ENCODE peak calls at places on chromosomes 4 and X, in four cellular contexts. One of them, this sample, is unnamed.

GRCh38 chr4:95197353-95197752 is 351.4 kb downstream of the UNC5C start:
- DNase-seq in pancreas: no peak
- DNase-seq in heart left ventricle: no peak
- DNase-seq in CD4-positive, alpha-beta T cell: no peak
- DNase-seq in this sample: no peak

GRCh38 chr4:19615086-19615689 is 636.5 kb upstream of the SLIT2 start:
- DNase-seq in pancreas: no peak
- DNase-seq in heart left ventricle: no peak
- DNase-seq in CD4-positive, alpha-beta T cell: no peak
- DNase-seq in this sample: no peak

GRCh38 chr4:30718889-30719252 is 1.3 kb upstream of the PCDH7 start:
- DNase-seq in heart left ventricle: no peak
- DNase-seq in pancreas: no peak
- DNase-seq in CD4-positive, alpha-beta T cell: no peak
- DNase-seq in this sample: no peak

GRCh38 chrX:131816551-131817136 is 206.5 kb upstream of the STK26 start:
- DNase-seq in pancreas: peak
- DNase-seq in heart left ventricle: no peak
- DNase-seq in CD4-positive, alpha-beta T cell: peak
- DNase-seq in this sample: peak

GRCh38 chr4:105859233-105859632 is 36.0 kb upstream of the NPNT start:
- DNase-seq in heart left ventricle: no peak
- DNase-seq in pancreas: no peak
- DNase-seq in CD4-positive, alpha-beta T cell: no peak
- DNase-seq in this sample: no peak

GRCh38 chr4:89939464-89939863 is 44.8 kb downstream of the MMRN1 start:
- DNase-seq in heart left ventricle: no peak
- DNase-seq in pancreas: no peak
- DNase-seq in CD4-positive, alpha-beta T cell: no peak
- DNase-seq in this sample: no peak

GRCh38 chr4:155552180-155552579 is 114.5 kb upstream of the GUCY1A1 start:
- DNase-seq in pancreas: no peak
- DNase-seq in CD4-positive, alpha-beta T cell: no peak
- DNase-seq in heart left ventricle: no peak
- DNase-seq in this sample: no peak

GRCh38 chrX:18874560-18875255 is 109.2 kb downstream of the PHKA2 start:
- DNase-seq in CD4-positive, alpha-beta T cell: no peak
- DNase-seq in pancreas: no peak
- DNase-seq in heart left ventricle: no peak
- DNase-seq in this sample: no peak

GRCh38 chr4:13455411-13455810 is 28.7 kb downstream of the RAB28 start:
- DNase-seq in CD4-positive, alpha-beta T cell: no peak
- DNase-seq in pancreas: no peak
- DNase-seq in heart left ventricle: no peak
- DNase-seq in this sample: no peak

GRCh38 chr4:76200771-76201224 is 12.8 kb downstream of the SCARB2 start:
- DNase-seq in pancreas: peak
- DNase-seq in CD4-positive, alpha-beta T cell: no peak
- DNase-seq in heart left ventricle: no peak
- DNase-seq in this sample: no peak

GRCh38 chrX:113929004-113929403 is 654.9 kb upstream of the HTR2C start:
- DNase-seq in pancreas: no peak
- DNase-seq in CD4-positive, alpha-beta T cell: no peak
- DNase-seq in heart left ventricle: no peak
- DNase-seq in this sample: no peak

GRCh38 chr4:119016636-119017035 is 119.0 kb upstream of the MYOZ2 start:
- DNase-seq in heart left ventricle: no peak
- DNase-seq in CD4-positive, alpha-beta T cell: no peak
- DNase-seq in pancreas: no peak
- DNase-seq in this sample: no peak

GRCh38 chr4:109735566-109736454 is 5.9 kb upstream of the PLA2G12A start:
- DNase-seq in heart left ventricle: no peak
- DNase-seq in pancreas: peak
- DNase-seq in CD4-positive, alpha-beta T cell: no peak
- DNase-seq in this sample: no peak

GRCh38 chr4:80911458-80911857 is 119.0 kb upstream of the BMP3 start:
- DNase-seq in pancreas: no peak
- DNase-seq in CD4-positive, alpha-beta T cell: no peak
- DNase-seq in heart left ventricle: no peak
- DNase-seq in this sample: no peak

GRCh38 chrX:39513836-39514235 is 583.9 kb downstream of the BCOR start:
- DNase-seq in CD4-positive, alpha-beta T cell: no peak
- DNase-seq in pancreas: no peak
- DNase-seq in heart left ventricle: no peak
- DNase-seq in this sample: no peak

GRCh38 chr4:118270492-118270891 is 82.3 kb downstream of the PRSS12 start:
- DNase-seq in pancreas: no peak
- DNase-seq in CD4-positive, alpha-beta T cell: no peak
- DNase-seq in heart left ventricle: no peak
- DNase-seq in this sample: no peak

GRCh38 chrX:103510031-103510430 is 9.3 kb downstream of the RAB40A start:
- DNase-seq in heart left ventricle: no peak
- DNase-seq in CD4-positive, alpha-beta T cell: no peak
- DNase-seq in pancreas: no peak
- DNase-seq in this sample: no peak

GRCh38 chrX:139106111-139106510 is 394.6 kb upstream of the FGF13 start:
- DNase-seq in heart left ventricle: no peak
- DNase-seq in CD4-positive, alpha-beta T cell: no peak
- DNase-seq in pancreas: no peak
- DNase-seq in this sample: no peak

GRCh38 chrX:41563881-41564280 is 116.7 kb downstream of the NYX start:
- DNase-seq in pancreas: no peak
- DNase-seq in CD4-positive, alpha-beta T cell: no peak
- DNase-seq in heart left ventricle: no peak
- DNase-seq in this sample: no peak

GRCh38 chr4:99749445-99750391 is 66.9 kb upstream of the DAPP1 start:
- DNase-seq in heart left ventricle: no peak
- DNase-seq in pancreas: no peak
- DNase-seq in CD4-positive, alpha-beta T cell: no peak
- DNase-seq in this sample: no peak

GRCh38 chr4:957581-958313 is 15.6 kb downstream of the DGKQ start:
- DNase-seq in pancreas: no peak
- DNase-seq in CD4-positive, alpha-beta T cell: no peak
- DNase-seq in heart left ventricle: peak
- DNase-seq in this sample: no peak

GRCh38 chr4:145935253-145936141 is 3.1 kb downstream of the ZNF827 start:
- DNase-seq in CD4-positive, alpha-beta T cell: no peak
- DNase-seq in heart left ventricle: no peak
- DNase-seq in pancreas: no peak
- DNase-seq in this sample: no peak

GRCh38 chr4:177484613-177485021 is 42.4 kb upstream of the AGA start:
- DNase-seq in pancreas: no peak
- DNase-seq in heart left ventricle: no peak
- DNase-seq in CD4-positive, alpha-beta T cell: no peak
- DNase-seq in this sample: no peak

GRCh38 chr4:15888515-15888914 is 50.0 kb downstream of the FGFBP1 start:
- DNase-seq in heart left ventricle: no peak
- DNase-seq in pancreas: no peak
- DNase-seq in CD4-positive, alpha-beta T cell: no peak
- DNase-seq in this sample: no peak

GRCh38 chr4:96356591-96357360 is 516.9 kb downstream of the PDHA2 start:
- DNase-seq in heart left ventricle: no peak
- DNase-seq in CD4-positive, alpha-beta T cell: no peak
- DNase-seq in pancreas: no peak
- DNase-seq in this sample: no peak

GRCh38 chrX:26845051-26845450 is 618.1 kb downstream of the PPP4R3C start:
- DNase-seq in CD4-positive, alpha-beta T cell: no peak
- DNase-seq in heart left ventricle: no peak
- DNase-seq in pancreas: no peak
- DNase-seq in this sample: no peak

GRCh38 chr4:74570095-74570494 is 125.2 kb downstream of the AREG start:
- DNase-seq in pancreas: no peak
- DNase-seq in CD4-positive, alpha-beta T cell: no peak
- DNase-seq in heart left ventricle: no peak
- DNase-seq in this sample: no peak

GRCh38 chrX:117985241-117985640 is 131.4 kb downstream of the KLHL13 start:
- DNase-seq in pancreas: no peak
- DNase-seq in CD4-positive, alpha-beta T cell: no peak
- DNase-seq in heart left ventricle: no peak
- DNase-seq in this sample: no peak

GRCh38 chrX:110180928-110181310 is 137.0 kb downstream of the AMMECR1 start:
- DNase-seq in heart left ventricle: no peak
- DNase-seq in CD4-positive, alpha-beta T cell: no peak
- DNase-seq in pancreas: no peak
- DNase-seq in this sample: no peak

GRCh38 chr4:65416875-65417274 is 253.4 kb downstream of the EPHA5 start:
- DNase-seq in heart left ventricle: peak
- DNase-seq in pancreas: peak
- DNase-seq in CD4-positive, alpha-beta T cell: no peak
- DNase-seq in this sample: no peak

GRCh38 chr4:89539797-89540711 is 232.5 kb upstream of the GPRIN3 start:
- DNase-seq in pancreas: no peak
- DNase-seq in heart left ventricle: no peak
- DNase-seq in CD4-positive, alpha-beta T cell: no peak
- DNase-seq in this sample: no peak

GRCh38 chrX:115192244-115192700 is 3.1 kb downstream of the RBMXL3 start:
- DNase-seq in pancreas: no peak
- DNase-seq in heart left ventricle: no peak
- DNase-seq in CD4-positive, alpha-beta T cell: no peak
- DNase-seq in this sample: no peak

GRCh38 chr4:36244257-36245084 is at the start of gene ARAP2:
- DNase-seq in CD4-positive, alpha-beta T cell: peak
- DNase-seq in pancreas: peak
- DNase-seq in heart left ventricle: peak
- DNase-seq in this sample: peak

GRCh38 chr4:96649536-96649935 is 809.6 kb downstream of the PDHA2 start:
- DNase-seq in CD4-positive, alpha-beta T cell: no peak
- DNase-seq in pancreas: no peak
- DNase-seq in heart left ventricle: no peak
- DNase-seq in this sample: no peak

GRCh38 chr4:38002451-38003071 is 42.4 kb downstream of the PTTG2 start:
- DNase-seq in heart left ventricle: no peak
- DNase-seq in pancreas: no peak
- DNase-seq in CD4-positive, alpha-beta T cell: no peak
- DNase-seq in this sample: no peak

GRCh38 chr4:168636506-168637176 is 139.8 kb downstream of the PALLD start:
- DNase-seq in heart left ventricle: no peak
- DNase-seq in pancreas: no peak
- DNase-seq in CD4-positive, alpha-beta T cell: no peak
- DNase-seq in this sample: no peak
- H3K27ac ChIP-seq in heart left ventricle: no peak
- H3K27ac ChIP-seq in pancreas: no peak
- H3K27ac ChIP-seq in CD4-positive, alpha-beta T cell: no peak
- H3K27ac ChIP-seq in this sample: no peak

GRCh38 chr4:147693202-147693601 is 9.2 kb upstream of the PRMT9 start:
- DNase-seq in heart left ventricle: no peak
- DNase-seq in CD4-positive, alpha-beta T cell: no peak
- DNase-seq in pancreas: no peak
- DNase-seq in this sample: no peak
- H3K27ac ChIP-seq in heart left ventricle: no peak
- H3K27ac ChIP-seq in CD4-positive, alpha-beta T cell: no peak
- H3K27ac ChIP-seq in pancreas: no peak
- H3K27ac ChIP-seq in this sample: no peak

DNA sequence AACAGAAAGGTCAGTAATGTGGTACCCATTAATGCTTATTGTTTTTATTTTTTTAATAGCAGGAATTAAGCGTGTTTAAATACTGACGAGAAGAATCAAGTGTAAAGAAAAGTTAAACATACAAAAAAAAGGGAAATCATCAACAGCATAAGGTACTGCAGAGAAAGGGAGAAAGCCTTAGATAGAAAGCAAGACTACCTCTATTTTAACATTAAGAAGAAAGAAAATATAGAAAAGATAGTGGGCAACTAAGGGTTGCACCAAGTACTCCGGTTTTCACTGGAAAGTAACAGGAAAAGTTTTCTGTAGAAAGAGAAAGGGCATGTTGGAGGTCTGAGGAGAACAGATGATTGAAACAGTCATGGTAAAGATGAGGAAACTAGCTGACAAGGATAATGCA is 41.9 kb downstream of the FBXW7 start:
- DNase-seq in heart left ventricle: no peak
- DNase-seq in CD4-positive, alpha-beta T cell: no peak
- DNase-seq in pancreas: no peak
- DNase-seq in this sample: no peak
- H3K27ac ChIP-seq in heart left ventricle: no peak
- H3K27ac ChIP-seq in CD4-positive, alpha-beta T cell: no peak
- H3K27ac ChIP-seq in pancreas: no peak
- H3K27ac ChIP-seq in this sample: no peak

GRCh38 chr4:186727149-186727976 is 3.7 kb upstream of the FAT1 start:
- DNase-seq in pancreas: no peak
- DNase-seq in heart left ventricle: no peak
- DNase-seq in CD4-positive, alpha-beta T cell: no peak
- DNase-seq in this sample: no peak

GRCh38 chr4:186729856-186730255 is 6.2 kb upstream of the FAT1 start:
- DNase-seq in heart left ventricle: no peak
- DNase-seq in pancreas: no peak
- DNase-seq in CD4-positive, alpha-beta T cell: no peak
- DNase-seq in this sample: no peak

GRCh38 chr4:186728631-186729271 is 5.1 kb upstream of the FAT1 start:
- DNase-seq in heart left ventricle: no peak
- DNase-seq in pancreas: no peak
- DNase-seq in CD4-positive, alpha-beta T cell: no peak
- DNase-seq in this sample: no peak

GRCh38 chr4:186726440-186727148 is 2.9 kb upstream of the FAT1 start:
- DNase-seq in pancreas: peak
- DNase-seq in heart left ventricle: peak
- DNase-seq in CD4-positive, alpha-beta T cell: no peak
- DNase-seq in this sample: peak

DNA sequence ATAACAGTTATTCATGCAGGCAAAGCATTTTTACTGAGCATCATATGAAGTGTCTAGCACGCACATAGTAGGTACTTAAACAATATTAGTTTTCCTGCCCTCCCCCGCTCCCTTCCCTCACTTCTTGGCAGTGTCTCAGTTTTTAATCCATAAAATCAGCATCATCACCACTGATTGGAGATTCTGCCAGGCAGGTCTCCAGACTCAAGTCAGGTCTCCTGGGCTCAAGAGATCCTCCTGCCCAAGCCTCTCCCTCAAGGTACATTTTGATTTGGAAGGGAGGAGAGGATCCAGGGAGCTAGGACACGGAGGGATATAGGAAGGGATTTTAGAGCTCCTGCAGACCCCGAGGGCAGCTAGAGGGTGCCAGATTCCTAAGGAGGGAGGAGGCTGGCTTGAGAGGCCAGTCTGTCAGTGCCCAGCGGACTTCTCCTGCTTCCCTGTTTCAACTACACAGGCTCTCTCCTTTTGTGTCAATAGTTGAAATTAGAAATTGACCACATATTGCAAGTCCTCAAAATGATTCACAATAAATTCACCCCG is 4.4 kb upstream of the FAT1 start:
- DNase-seq in heart left ventricle: no peak
- DNase-seq in pancreas: no peak
- DNase-seq in CD4-positive, alpha-beta T cell: no peak
- DNase-seq in this sample: no peak
- H3K27ac ChIP-seq in heart left ventricle: no peak
- H3K27ac ChIP-seq in pancreas: no peak
- H3K27ac ChIP-seq in CD4-positive, alpha-beta T cell: no peak
- H3K27ac ChIP-seq in this sample: no peak

DNA sequence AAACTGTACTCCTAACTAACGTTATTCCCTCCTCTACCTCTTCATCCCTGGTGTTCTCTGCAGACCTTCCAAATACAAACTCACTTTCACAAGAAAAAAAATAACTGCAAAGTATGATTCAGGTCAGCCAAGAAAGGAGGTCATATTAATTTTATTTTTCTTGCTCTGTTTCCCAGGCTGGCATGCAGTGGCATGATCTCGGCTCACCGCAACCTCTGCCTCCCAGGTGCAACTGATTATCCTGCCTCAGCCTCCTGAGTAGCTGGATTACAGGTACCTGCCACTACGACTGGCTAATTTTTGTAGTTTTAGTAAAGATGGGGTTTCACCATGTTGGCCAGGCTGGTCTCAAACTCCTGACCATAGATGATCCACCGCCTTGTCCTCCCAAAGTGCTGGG is 156.6 kb downstream of the CHIC2 start:
- DNase-seq in pancreas: no peak
- DNase-seq in heart left ventricle: no peak
- DNase-seq in CD4-positive, alpha-beta T cell: no peak
- DNase-seq in this sample: no peak
- H3K27ac ChIP-seq in pancreas: no peak
- H3K27ac ChIP-seq in heart left ventricle: no peak
- H3K27ac ChIP-seq in CD4-positive, alpha-beta T cell: no peak
- H3K27ac ChIP-seq in this sample: no peak

This sample was measured in substantia nigra.